ENCODE peak calls at places on chromosomes 13 and 19, in eight cellular contexts. L is fibroblast of mammary gland, X is GM04504, E is T1000, N is MV-4-11, K is AG04450, I is MCF 10A, O is COR-L47. S is an unnamed sample.

GRCh38 chr13:114015111-114015551 is 41.3 kb upstream of the C13orf46 start:
- DNase-seq in L (no peak), N (no peak), O (no peak), K (no peak), I (no peak), X (no peak), E (no peak), S (no peak)

GRCh38 chr19:49409441-49410029 is 13.7 kb downstream of the PTH2 start:
- DNase-seq in O (no peak), I (no peak), N (peak), K (no peak), L (no peak), X (no peak), E (no peak), S (no peak)

GRCh38 chr13:60591348-60591747 is 194.3 kb downstream of the TDRD3 start:
- DNase-seq in L (peak), O (no peak), I (peak), X (peak), N (peak), E (peak), K (no peak), S (peak)

GRCh38 chr13:103386341-103386740 is 320.1 kb upstream of the SLC10A2 start:
- DNase-seq in K (no peak), I (peak), X (no peak), E (peak), O (no peak), L (peak), N (no peak), S (no peak)

GRCh38 chr13:85653681-85654080 is 145.5 kb downstream of the SLITRK6 start:
- DNase-seq in O (no peak), X (no peak), N (no peak), E (no peak), K (no peak), L (no peak), I (no peak), S (no peak)

GRCh38 chr19:50341091-50341564 is 12.0 kb upstream of the KCNC3 start:
- DNase-seq in E (no peak), X (no peak), L (no peak), K (no peak), O (no peak), I (no peak), N (peak), S (no peak)

GRCh38 chr13:93621966-93622365 is 395.4 kb downstream of the GPC6 start:
- DNase-seq in I (no peak), E (no peak), L (no peak), N (no peak), K (no peak), O (no peak), X (no peak), S (no peak)

GRCh38 chr13:39602614-39603366 is at the start of gene LHFPL6:
- DNase-seq in I (peak), K (peak), N (no peak), E (peak), L (peak), O (peak), X (peak), S (peak)

GRCh38 chr19:3899531-3900294 is 19.2 kb downstream of the ATCAY start:
- DNase-seq in E (no peak), X (no peak), L (no peak), O (no peak), K (no peak), I (no peak), N (no peak), S (no peak)

GRCh38 chr13:44667950-44668349 is 91.8 kb upstream of the TSC22D1 start:
- DNase-seq in E (no peak), N (no peak), K (no peak), X (peak), O (no peak), I (no peak), L (peak), S (no peak)

GRCh38 chr19:8580710-8581281 is 3.6 kb upstream of the MYO1F start:
- DNase-seq in E (peak), K (no peak), O (peak), L (peak), X (peak), N (peak), I (peak), S (peak)

GRCh38 chr13:53204598-53204997 is 176.0 kb downstream of the OLFM4 start:
- DNase-seq in L (no peak), I (no peak), O (no peak), E (no peak), K (no peak), X (no peak), N (no peak), S (no peak)

GRCh38 chr13:66994097-66994496 is 236.0 kb downstream of the PCDH9 start:
- DNase-seq in I (peak), O (no peak), N (no peak), K (no peak), E (no peak), X (peak), L (peak), S (no peak)

GRCh38 chr13:73967397-73968165 is 166.6 kb downstream of the KLF12 start:
- DNase-seq in E (no peak), K (no peak), N (no peak), O (no peak), X (no peak), I (no peak), L (no peak), S (no peak)

GRCh38 chr19:55553217-55554182 is 8.2 kb upstream of the SBK3 start:
- DNase-seq in X (no peak), O (no peak), I (no peak), L (no peak), N (no peak), K (no peak), E (no peak), S (no peak)

GRCh38 chr13:80469841-80470378 is 129.0 kb upstream of the SPRY2 start:
- DNase-seq in E (no peak), L (peak), I (peak), K (no peak), O (no peak), N (peak), X (peak), S (peak)

GRCh38 chr13:64938660-64939059 is 2291.5 kb downstream of the PCDH9 start:
- DNase-seq in K (no peak), X (no peak), L (no peak), N (no peak), E (no peak), I (no peak), O (no peak), S (no peak)

GRCh38 chr19:23823952-23824389 is 65.3 kb upstream of the ZNF681 start:
- DNase-seq in O (no peak), X (no peak), L (peak), K (no peak), N (peak), E (no peak), I (peak), S (no peak)

S was measured in SJSA1.